ENCODE peak calls at places on chromosomes 4 and X, in seven cellular contexts. U is H1, O is heart right ventricle, M is hepatocyte, K is right lobe of liver, R is left ventricle myocardium inferior, T is lower lobe of right lung. Y is an unnamed sample.

GRCh38 chrX:140040397-140040796 is 75.1 kb upstream of the CXorf66 start:
- DNase-seq in R (no peak), O (no peak), T (no peak), U (no peak), M (peak; percentile 61), K (no peak), Y (peak; percentile 25)

GRCh38 chr4:34850983-34851382 is 1393.3 kb downstream of the ARAP2 start:
- DNase-seq in M (no peak), T (no peak), R (no peak), U (no peak), K (no peak), O (no peak), Y (no peak)

GRCh38 chr4:384311-385010 is 46.8 kb downstream of the ZNF141 start:
- DNase-seq in R (no peak), O (no peak), T (no peak), U (no peak), M (no peak), K (no peak), Y (no peak)

GRCh38 chr4:154908168-154908567 is 127.1 kb downstream of the RBM46 start:
- DNase-seq in K (no peak), U (no peak), T (no peak), R (no peak), M (peak; percentile 25), O (no peak), Y (no peak)

GRCh38 chrX:150683536-150684146 is 9.6 kb upstream of the MTMR1 start:
- DNase-seq in M (peak; percentile 49), R (no peak), O (no peak), T (no peak), K (no peak), U (no peak), Y (no peak)

GRCh38 chr4:111510535-111510934 is 634.7 kb upstream of the FAM241A start:
- DNase-seq in R (no peak), O (no peak), M (no peak), U (no peak), T (no peak), K (no peak), Y (no peak)

GRCh38 chr4:22356996-22357596 is 158.8 kb downstream of the ADGRA3 start:
- DNase-seq in U (no peak), T (no peak), K (no peak), R (no peak), O (no peak), M (peak; percentile 30), Y (no peak)

GRCh38 chr4:15963568-15963967 is 593 bp upstream of the FGFBP2 start:
- DNase-seq in T (peak; percentile 71), K (no peak), U (no peak), R (no peak), M (no peak), O (no peak), Y (no peak)

GRCh38 chrX:20433376-20433775 is 166.7 kb upstream of the RPS6KA3 start:
- DNase-seq in U (no peak), R (no peak), O (no peak), K (no peak), M (no peak), T (no peak), Y (no peak)

GRCh38 chr4:1718095-1718850 is 2.9 kb downstream of the TMEM129 start:
- DNase-seq in O (no peak), R (no peak), K (peak; percentile 89), T (no peak), M (no peak), U (no peak), Y (no peak)
- H3K4me1 ChIP-seq in O (peaks cover 26% of the 10 kb centered on the region), R (peaks cover 88% of the 10 kb centered on the region), K (peaks cover 5% of the 10 kb centered on the region), T (peaks cover 62% of the 10 kb centered on the region), M (peaks cover 14% of the 10 kb centered on the region), U (no peaks in the 10 kb centered on the region), Y (peaks cover 55% of the 10 kb centered on the region)

DNA sequence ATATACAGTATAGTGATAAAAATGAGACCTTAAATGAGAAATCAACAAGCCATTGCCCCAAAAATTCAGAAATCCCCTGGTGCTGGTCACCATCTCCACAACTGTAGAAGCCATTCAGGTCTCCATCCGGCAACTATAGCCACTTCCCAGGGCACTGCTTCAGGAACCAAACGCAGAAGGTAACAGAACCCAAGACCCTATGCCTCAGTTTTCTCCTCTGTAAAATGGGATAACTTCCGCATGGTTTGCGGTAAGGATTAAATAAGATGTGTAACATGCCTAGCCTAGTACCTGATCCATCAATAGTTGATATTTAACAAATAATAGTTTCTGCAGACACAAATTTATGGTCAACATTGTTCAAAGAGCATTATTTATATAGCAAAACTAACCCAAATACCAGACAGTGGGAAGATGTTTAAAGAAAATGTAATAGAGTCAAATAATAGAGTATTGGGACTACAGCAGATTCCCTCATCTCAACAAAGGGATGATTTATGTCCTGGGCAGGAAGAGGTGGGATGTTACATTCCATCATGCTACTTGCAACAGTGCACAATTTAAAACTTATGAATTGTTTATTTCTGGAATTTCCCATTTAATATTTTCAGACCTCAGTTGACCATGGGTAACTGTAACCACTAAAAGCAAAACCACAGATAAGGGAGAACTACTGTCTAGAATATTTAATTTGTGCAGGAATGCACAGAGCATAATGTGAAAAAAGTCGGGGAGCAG is 30.0 kb downstream of the IRF2 start:
- DNase-seq in M (no peak), K (no peak), U (no peak), T (no peak), R (no peak), O (no peak), Y (no peak)
- H3K4me1 ChIP-seq in M (peaks cover 25% of the 10 kb centered on the region), K (no peaks in the 10 kb centered on the region), U (peaks cover 27% of the 10 kb centered on the region), T (peaks cover 92% of the 10 kb centered on the region), R (peaks cover 100% of the 10 kb centered on the region), O (peaks cover 31% of the 10 kb centered on the region), Y (peaks cover 39% of the 10 kb centered on the region)

GRCh38 chr4:60723796-60724195 is 476.3 kb upstream of the ADGRL3 start:
- DNase-seq in T (no peak), R (no peak), U (no peak), M (no peak), O (no peak), K (no peak), Y (no peak)
- H3K4me1 ChIP-seq in T (no peaks in the 10 kb centered on the region), R (no peaks in the 10 kb centered on the region), U (no peaks in the 10 kb centered on the region), M (peaks cover 13% of the 10 kb centered on the region), O (no peaks in the 10 kb centered on the region), K (no peaks in the 10 kb centered on the region), Y (no peaks in the 10 kb centered on the region)

GRCh38 chr4:123339507-123340380 is 56.9 kb upstream of the SPRY1 start:
- DNase-seq in R (no peak), T (no peak), O (no peak), K (no peak), U (no peak), M (no peak), Y (no peak)
- H3K4me1 ChIP-seq in R (peaks cover 42% of the 10 kb centered on the region), T (no peaks in the 10 kb centered on the region), O (peaks cover 9% of the 10 kb centered on the region), K (no peaks in the 10 kb centered on the region), U (peaks cover 4% of the 10 kb centered on the region), M (no peaks in the 10 kb centered on the region), Y (no peaks in the 10 kb centered on the region)